ENCODE peak calls at places on chromosomes 12 and 14, in nine cellular contexts. One of them, this sample, is unnamed.

GRCh38 chr14:63726499-63726898 is 1.4 kb downstream of the SGPP1 start:
- DNase-seq in endothelial cell: no peak
- DNase-seq in bronchial epithelial cell: no peak
- DNase-seq in Kasumi-1: no peak
- DNase-seq in GM20000: no peak
- DNase-seq in IMR-90: no peak
- DNase-seq in fibroblast of the aortic adventitia: peak
- DNase-seq in Peyer's patch: no peak
- DNase-seq in stimulated activated CD4-positive, alpha-beta T cell treated with anti-CD3 and anti-CD28 coated beads, Interleukin-2, amount 100 ng/mL, for 48 hours: no peak
- DNase-seq in this sample: no peak

GRCh38 chr12:4417471-4417870 is 28.1 kb downstream of the FGF6 start:
- DNase-seq in endothelial cell: no peak
- DNase-seq in bronchial epithelial cell: no peak
- DNase-seq in Kasumi-1: no peak
- DNase-seq in GM20000: no peak
- DNase-seq in IMR-90: no peak
- DNase-seq in fibroblast of the aortic adventitia: no peak
- DNase-seq in Peyer's patch: no peak
- DNase-seq in stimulated activated CD4-positive, alpha-beta T cell treated with anti-CD3 and anti-CD28 coated beads, Interleukin-2, amount 100 ng/mL, for 48 hours: no peak
- DNase-seq in this sample: no peak

GRCh38 chr14:79542121-79542520 is 669.2 kb downstream of the DIO2 start:
- DNase-seq in endothelial cell: no peak
- DNase-seq in bronchial epithelial cell: no peak
- DNase-seq in Kasumi-1: no peak
- DNase-seq in GM20000: no peak
- DNase-seq in IMR-90: no peak
- DNase-seq in fibroblast of the aortic adventitia: peak
- DNase-seq in Peyer's patch: no peak
- DNase-seq in stimulated activated CD4-positive, alpha-beta T cell treated with anti-CD3 and anti-CD28 coated beads, Interleukin-2, amount 100 ng/mL, for 48 hours: no peak
- DNase-seq in this sample: no peak

GRCh38 chr14:37579250-37579649 is 15.8 kb downstream of the FOXA1 start:
- DNase-seq in endothelial cell: no peak
- DNase-seq in bronchial epithelial cell: peak
- DNase-seq in Kasumi-1: no peak
- DNase-seq in GM20000: no peak
- DNase-seq in IMR-90: no peak
- DNase-seq in fibroblast of the aortic adventitia: no peak
- DNase-seq in Peyer's patch: no peak
- DNase-seq in stimulated activated CD4-positive, alpha-beta T cell treated with anti-CD3 and anti-CD28 coated beads, Interleukin-2, amount 100 ng/mL, for 48 hours: no peak
- DNase-seq in this sample: no peak

GRCh38 chr12:86052921-86053320 is 178.8 kb downstream of the NTS start:
- DNase-seq in endothelial cell: no peak
- DNase-seq in bronchial epithelial cell: no peak
- DNase-seq in Kasumi-1: no peak
- DNase-seq in GM20000: no peak
- DNase-seq in IMR-90: no peak
- DNase-seq in fibroblast of the aortic adventitia: no peak
- DNase-seq in Peyer's patch: no peak
- DNase-seq in stimulated activated CD4-positive, alpha-beta T cell treated with anti-CD3 and anti-CD28 coated beads, Interleukin-2, amount 100 ng/mL, for 48 hours: no peak
- DNase-seq in this sample: no peak

GRCh38 chr12:124379938-124380754 is 85.3 kb downstream of the RFLNA start:
- DNase-seq in endothelial cell: peak
- DNase-seq in bronchial epithelial cell: peak
- DNase-seq in Kasumi-1: peak
- DNase-seq in GM20000: no peak
- DNase-seq in IMR-90: peak
- DNase-seq in fibroblast of the aortic adventitia: peak
- DNase-seq in Peyer's patch: peak
- DNase-seq in stimulated activated CD4-positive, alpha-beta T cell treated with anti-CD3 and anti-CD28 coated beads, Interleukin-2, amount 100 ng/mL, for 48 hours: no peak
- DNase-seq in this sample: no peak

GRCh38 chr14:70257526-70257925 is 68.8 kb upstream of the SLC8A3 start:
- DNase-seq in endothelial cell: peak
- DNase-seq in bronchial epithelial cell: peak
- DNase-seq in Kasumi-1: peak
- DNase-seq in GM20000: peak
- DNase-seq in IMR-90: no peak
- DNase-seq in fibroblast of the aortic adventitia: no peak
- DNase-seq in Peyer's patch: no peak
- DNase-seq in stimulated activated CD4-positive, alpha-beta T cell treated with anti-CD3 and anti-CD28 coated beads, Interleukin-2, amount 100 ng/mL, for 48 hours: peak
- DNase-seq in this sample: peak

GRCh38 chr14:104423715-104424405 is 155.7 kb upstream of the C14orf180 start:
- DNase-seq in endothelial cell: no peak
- DNase-seq in bronchial epithelial cell: no peak
- DNase-seq in Kasumi-1: no peak
- DNase-seq in GM20000: no peak
- DNase-seq in IMR-90: no peak
- DNase-seq in fibroblast of the aortic adventitia: no peak
- DNase-seq in Peyer's patch: no peak
- DNase-seq in stimulated activated CD4-positive, alpha-beta T cell treated with anti-CD3 and anti-CD28 coated beads, Interleukin-2, amount 100 ng/mL, for 48 hours: no peak
- DNase-seq in this sample: no peak

GRCh38 chr12:3252416-3252815 is 175.2 kb downstream of the TSPAN9 start:
- DNase-seq in endothelial cell: no peak
- DNase-seq in bronchial epithelial cell: no peak
- DNase-seq in Kasumi-1: no peak
- DNase-seq in GM20000: no peak
- DNase-seq in IMR-90: peak
- DNase-seq in fibroblast of the aortic adventitia: peak
- DNase-seq in Peyer's patch: no peak
- DNase-seq in stimulated activated CD4-positive, alpha-beta T cell treated with anti-CD3 and anti-CD28 coated beads, Interleukin-2, amount 100 ng/mL, for 48 hours: no peak
- DNase-seq in this sample: no peak

GRCh38 chr12:76883826-76884225 is 5.0 kb upstream of the CSRP2 start:
- DNase-seq in endothelial cell: no peak
- DNase-seq in bronchial epithelial cell: no peak
- DNase-seq in Kasumi-1: no peak
- DNase-seq in GM20000: no peak
- DNase-seq in IMR-90: peak
- DNase-seq in fibroblast of the aortic adventitia: peak
- DNase-seq in Peyer's patch: no peak
- DNase-seq in stimulated activated CD4-positive, alpha-beta T cell treated with anti-CD3 and anti-CD28 coated beads, Interleukin-2, amount 100 ng/mL, for 48 hours: no peak
- DNase-seq in this sample: no peak

GRCh38 chr14:61531741-61532505 is 163.4 kb upstream of the HIF1A start:
- DNase-seq in endothelial cell: no peak
- DNase-seq in bronchial epithelial cell: peak
- DNase-seq in Kasumi-1: no peak
- DNase-seq in GM20000: no peak
- DNase-seq in IMR-90: peak
- DNase-seq in fibroblast of the aortic adventitia: no peak
- DNase-seq in Peyer's patch: no peak
- DNase-seq in stimulated activated CD4-positive, alpha-beta T cell treated with anti-CD3 and anti-CD28 coated beads, Interleukin-2, amount 100 ng/mL, for 48 hours: no peak
- DNase-seq in this sample: no peak

GRCh38 chr12:18283776-18284175 is 22.5 kb downstream of the PIK3C2G start:
- DNase-seq in endothelial cell: no peak
- DNase-seq in bronchial epithelial cell: no peak
- DNase-seq in Kasumi-1: no peak
- DNase-seq in GM20000: no peak
- DNase-seq in IMR-90: no peak
- DNase-seq in fibroblast of the aortic adventitia: no peak
- DNase-seq in Peyer's patch: no peak
- DNase-seq in stimulated activated CD4-positive, alpha-beta T cell treated with anti-CD3 and anti-CD28 coated beads, Interleukin-2, amount 100 ng/mL, for 48 hours: no peak
- DNase-seq in this sample: no peak

GRCh38 chr12:57008113-57008687 is 1.9 kb upstream of the ZBTB39 start:
- DNase-seq in endothelial cell: no peak
- DNase-seq in bronchial epithelial cell: peak
- DNase-seq in Kasumi-1: peak
- DNase-seq in GM20000: peak
- DNase-seq in IMR-90: peak
- DNase-seq in fibroblast of the aortic adventitia: peak
- DNase-seq in Peyer's patch: no peak
- DNase-seq in stimulated activated CD4-positive, alpha-beta T cell treated with anti-CD3 and anti-CD28 coated beads, Interleukin-2, amount 100 ng/mL, for 48 hours: no peak
- DNase-seq in this sample: peak

GRCh38 chr14:31886161-31886835 is 190.8 kb upstream of the ARHGAP5 start:
- DNase-seq in endothelial cell: no peak
- DNase-seq in bronchial epithelial cell: no peak
- DNase-seq in Kasumi-1: no peak
- DNase-seq in GM20000: no peak
- DNase-seq in IMR-90: no peak
- DNase-seq in fibroblast of the aortic adventitia: peak
- DNase-seq in Peyer's patch: no peak
- DNase-seq in stimulated activated CD4-positive, alpha-beta T cell treated with anti-CD3 and anti-CD28 coated beads, Interleukin-2, amount 100 ng/mL, for 48 hours: no peak
- DNase-seq in this sample: no peak

GRCh38 chr14:51304956-51305355 is 64.9 kb downstream of the TMX1 start:
- DNase-seq in endothelial cell: no peak
- DNase-seq in bronchial epithelial cell: peak
- DNase-seq in Kasumi-1: no peak
- DNase-seq in GM20000: no peak
- DNase-seq in IMR-90: peak
- DNase-seq in fibroblast of the aortic adventitia: peak
- DNase-seq in Peyer's patch: no peak
- DNase-seq in stimulated activated CD4-positive, alpha-beta T cell treated with anti-CD3 and anti-CD28 coated beads, Interleukin-2, amount 100 ng/mL, for 48 hours: no peak
- DNase-seq in this sample: no peak

GRCh38 chr14:89502966-89503365 is 85.9 kb upstream of the FOXN3 start:
- DNase-seq in endothelial cell: no peak
- DNase-seq in bronchial epithelial cell: no peak
- DNase-seq in Kasumi-1: no peak
- DNase-seq in GM20000: no peak
- DNase-seq in IMR-90: no peak
- DNase-seq in fibroblast of the aortic adventitia: no peak
- DNase-seq in Peyer's patch: no peak
- DNase-seq in stimulated activated CD4-positive, alpha-beta T cell treated with anti-CD3 and anti-CD28 coated beads, Interleukin-2, amount 100 ng/mL, for 48 hours: no peak
- DNase-seq in this sample: no peak

GRCh38 chr12:3117628-3118027 is 40.4 kb downstream of the TSPAN9 start:
- DNase-seq in endothelial cell: no peak
- DNase-seq in bronchial epithelial cell: peak
- DNase-seq in Kasumi-1: no peak
- DNase-seq in GM20000: no peak
- DNase-seq in IMR-90: peak
- DNase-seq in fibroblast of the aortic adventitia: peak
- DNase-seq in Peyer's patch: no peak
- DNase-seq in stimulated activated CD4-positive, alpha-beta T cell treated with anti-CD3 and anti-CD28 coated beads, Interleukin-2, amount 100 ng/mL, for 48 hours: no peak
- DNase-seq in this sample: no peak

GRCh38 chr12:64938179-64938578 is 113.7 kb downstream of the TBC1D30 start:
- DNase-seq in endothelial cell: no peak
- DNase-seq in bronchial epithelial cell: no peak
- DNase-seq in Kasumi-1: no peak
- DNase-seq in GM20000: no peak
- DNase-seq in IMR-90: no peak
- DNase-seq in fibroblast of the aortic adventitia: no peak
- DNase-seq in Peyer's patch: no peak
- DNase-seq in stimulated activated CD4-positive, alpha-beta T cell treated with anti-CD3 and anti-CD28 coated beads, Interleukin-2, amount 100 ng/mL, for 48 hours: no peak
- DNase-seq in this sample: no peak

GRCh38 chr12:253116-253831 is 9.4 kb downstream of the SLC6A13 start:
- DNase-seq in endothelial cell: no peak
- DNase-seq in bronchial epithelial cell: no peak
- DNase-seq in Kasumi-1: no peak
- DNase-seq in GM20000: no peak
- DNase-seq in IMR-90: no peak
- DNase-seq in fibroblast of the aortic adventitia: no peak
- DNase-seq in Peyer's patch: no peak
- DNase-seq in stimulated activated CD4-positive, alpha-beta T cell treated with anti-CD3 and anti-CD28 coated beads, Interleukin-2, amount 100 ng/mL, for 48 hours: no peak
- DNase-seq in this sample: no peak

GRCh38 chr12:114438635-114439256 is 32.8 kb upstream of the TBX5 start:
- DNase-seq in endothelial cell: no peak
- DNase-seq in bronchial epithelial cell: no peak
- DNase-seq in Kasumi-1: no peak
- DNase-seq in GM20000: no peak
- DNase-seq in IMR-90: no peak
- DNase-seq in fibroblast of the aortic adventitia: no peak
- DNase-seq in Peyer's patch: no peak
- DNase-seq in stimulated activated CD4-positive, alpha-beta T cell treated with anti-CD3 and anti-CD28 coated beads, Interleukin-2, amount 100 ng/mL, for 48 hours: no peak
- DNase-seq in this sample: no peak

GRCh38 chr12:52259850-52260249 is 14.6 kb upstream of the KRT86 start:
- DNase-seq in endothelial cell: no peak
- DNase-seq in bronchial epithelial cell: no peak
- DNase-seq in Kasumi-1: peak
- DNase-seq in GM20000: no peak
- DNase-seq in IMR-90: no peak
- DNase-seq in fibroblast of the aortic adventitia: no peak
- DNase-seq in Peyer's patch: no peak
- DNase-seq in stimulated activated CD4-positive, alpha-beta T cell treated with anti-CD3 and anti-CD28 coated beads, Interleukin-2, amount 100 ng/mL, for 48 hours: no peak
- DNase-seq in this sample: no peak

GRCh38 chr12:113777751-113778150 is 188.4 kb downstream of the RBM19 start:
- DNase-seq in endothelial cell: no peak
- DNase-seq in bronchial epithelial cell: no peak
- DNase-seq in Kasumi-1: no peak
- DNase-seq in GM20000: no peak
- DNase-seq in IMR-90: no peak
- DNase-seq in fibroblast of the aortic adventitia: no peak
- DNase-seq in Peyer's patch: no peak
- DNase-seq in stimulated activated CD4-positive, alpha-beta T cell treated with anti-CD3 and anti-CD28 coated beads, Interleukin-2, amount 100 ng/mL, for 48 hours: no peak
- DNase-seq in this sample: no peak

GRCh38 chr14:72682188-72682587 is 211.7 kb downstream of the DPF3 start:
- DNase-seq in endothelial cell: no peak
- DNase-seq in bronchial epithelial cell: no peak
- DNase-seq in Kasumi-1: no peak
- DNase-seq in GM20000: no peak
- DNase-seq in IMR-90: peak
- DNase-seq in fibroblast of the aortic adventitia: peak
- DNase-seq in Peyer's patch: no peak
- DNase-seq in stimulated activated CD4-positive, alpha-beta T cell treated with anti-CD3 and anti-CD28 coated beads, Interleukin-2, amount 100 ng/mL, for 48 hours: no peak
- DNase-seq in this sample: no peak

GRCh38 chr14:53599221-53599945 is 357.2 kb downstream of the BMP4 start:
- DNase-seq in endothelial cell: no peak
- DNase-seq in bronchial epithelial cell: no peak
- DNase-seq in Kasumi-1: no peak
- DNase-seq in GM20000: no peak
- DNase-seq in IMR-90: peak
- DNase-seq in fibroblast of the aortic adventitia: peak
- DNase-seq in Peyer's patch: no peak
- DNase-seq in stimulated activated CD4-positive, alpha-beta T cell treated with anti-CD3 and anti-CD28 coated beads, Interleukin-2, amount 100 ng/mL, for 48 hours: no peak
- DNase-seq in this sample: no peak

GRCh38 chr12:107319536-107320030 is 226.2 kb upstream of the CRY1 start:
- DNase-seq in endothelial cell: peak
- DNase-seq in bronchial epithelial cell: no peak
- DNase-seq in Kasumi-1: no peak
- DNase-seq in GM20000: no peak
- DNase-seq in IMR-90: no peak
- DNase-seq in fibroblast of the aortic adventitia: no peak
- DNase-seq in Peyer's patch: no peak
- DNase-seq in stimulated activated CD4-positive, alpha-beta T cell treated with anti-CD3 and anti-CD28 coated beads, Interleukin-2, amount 100 ng/mL, for 48 hours: no peak
- DNase-seq in this sample: no peak

GRCh38 chr14:86777950-86778602 is 1214.9 kb downstream of the GALC start:
- DNase-seq in endothelial cell: no peak
- DNase-seq in bronchial epithelial cell: peak
- DNase-seq in Kasumi-1: no peak
- DNase-seq in GM20000: no peak
- DNase-seq in IMR-90: peak
- DNase-seq in fibroblast of the aortic adventitia: peak
- DNase-seq in Peyer's patch: no peak
- DNase-seq in stimulated activated CD4-positive, alpha-beta T cell treated with anti-CD3 and anti-CD28 coated beads, Interleukin-2, amount 100 ng/mL, for 48 hours: no peak
- DNase-seq in this sample: no peak

GRCh38 chr14:84458881-84459280 is 1071.1 kb upstream of the FLRT2 start:
- DNase-seq in endothelial cell: no peak
- DNase-seq in bronchial epithelial cell: no peak
- DNase-seq in Kasumi-1: no peak
- DNase-seq in GM20000: no peak
- DNase-seq in IMR-90: no peak
- DNase-seq in fibroblast of the aortic adventitia: no peak
- DNase-seq in Peyer's patch: no peak
- DNase-seq in stimulated activated CD4-positive, alpha-beta T cell treated with anti-CD3 and anti-CD28 coated beads, Interleukin-2, amount 100 ng/mL, for 48 hours: no peak
- DNase-seq in this sample: no peak

GRCh38 chr14:95402184-95402583 is 82.5 kb upstream of the CLMN start:
- DNase-seq in endothelial cell: no peak
- DNase-seq in bronchial epithelial cell: no peak
- DNase-seq in Kasumi-1: no peak
- DNase-seq in GM20000: no peak
- DNase-seq in IMR-90: no peak
- DNase-seq in fibroblast of the aortic adventitia: peak
- DNase-seq in Peyer's patch: no peak
- DNase-seq in stimulated activated CD4-positive, alpha-beta T cell treated with anti-CD3 and anti-CD28 coated beads, Interleukin-2, amount 100 ng/mL, for 48 hours: no peak
- DNase-seq in this sample: no peak

GRCh38 chr14:28608438-28608837 is 158.1 kb upstream of the FOXG1 start:
- DNase-seq in endothelial cell: no peak
- DNase-seq in bronchial epithelial cell: no peak
- DNase-seq in Kasumi-1: no peak
- DNase-seq in GM20000: no peak
- DNase-seq in IMR-90: no peak
- DNase-seq in fibroblast of the aortic adventitia: no peak
- DNase-seq in Peyer's patch: no peak
- DNase-seq in stimulated activated CD4-positive, alpha-beta T cell treated with anti-CD3 and anti-CD28 coated beads, Interleukin-2, amount 100 ng/mL, for 48 hours: no peak
- DNase-seq in this sample: no peak

GRCh38 chr12:52351196-52352059 is 15.9 kb downstream of the KRT85 start:
- DNase-seq in endothelial cell: no peak
- DNase-seq in bronchial epithelial cell: no peak
- DNase-seq in Kasumi-1: no peak
- DNase-seq in GM20000: no peak
- DNase-seq in IMR-90: no peak
- DNase-seq in fibroblast of the aortic adventitia: no peak
- DNase-seq in Peyer's patch: no peak
- DNase-seq in stimulated activated CD4-positive, alpha-beta T cell treated with anti-CD3 and anti-CD28 coated beads, Interleukin-2, amount 100 ng/mL, for 48 hours: no peak
- DNase-seq in this sample: no peak

GRCh38 chr14:98236314-98236713 is 1035.7 kb downstream of the BCL11B start:
- DNase-seq in endothelial cell: no peak
- DNase-seq in bronchial epithelial cell: no peak
- DNase-seq in Kasumi-1: no peak
- DNase-seq in GM20000: no peak
- DNase-seq in IMR-90: no peak
- DNase-seq in fibroblast of the aortic adventitia: no peak
- DNase-seq in Peyer's patch: no peak
- DNase-seq in stimulated activated CD4-positive, alpha-beta T cell treated with anti-CD3 and anti-CD28 coated beads, Interleukin-2, amount 100 ng/mL, for 48 hours: no peak
- DNase-seq in this sample: no peak

This sample was measured in GM19239.